ENCODE peak calls at places on chromosomes 3 and 15, in five cellular contexts. T, V, X, N and I are unnamed samples.

GRCh38 chr3:14467723-14468620 is 65.6 kb downstream of the SLC6A6 start:
- DNase-seq in X (peak), N (peak), T (no peak), V (peak), I (peak)

GRCh38 chr3:414063-414462 is 217.5 kb downstream of the CHL1 start:
- DNase-seq in V (peak), T (no peak), N (peak), X (peak), I (peak)

GRCh38 chr15:86082619-86083377 is 3.1 kb downstream of the AGBL1 start:
- DNase-seq in V (no peak), N (no peak), X (no peak), T (no peak), I (no peak)

GRCh38 chr3:117103645-117104044 is 394.1 kb downstream of the TUSC7 start:
- DNase-seq in N (peak), T (no peak), X (no peak), V (no peak), I (no peak)

GRCh38 chr3:36817806-36818205 is 53.5 kb upstream of the DCLK3 start:
- DNase-seq in T (no peak), X (no peak), V (no peak), N (no peak), I (no peak)

GRCh38 chr3:4685673-4686345 is 192.7 kb downstream of the ITPR1 start:
- DNase-seq in T (no peak), V (no peak), X (no peak), N (no peak), I (no peak)

GRCh38 chr15:90930861-90931629 is 1.3 kb downstream of the HDDC3 start:
- DNase-seq in X (peak), N (no peak), T (no peak), V (no peak), I (peak)

GRCh38 chr15:72099155-72099554 is 18.8 kb downstream of the MYO9A start:
- DNase-seq in N (no peak), X (no peak), V (no peak), T (no peak), I (no peak)

GRCh38 chr15:90053685-90054466 is 48.4 kb downstream of the IDH2 start:
- DNase-seq in N (no peak), T (no peak), X (no peak), V (no peak), I (no peak)

GRCh38 chr15:100615801-100616200 is 13.4 kb downstream of the ASB7 start:
- DNase-seq in X (no peak), N (peak), V (no peak), T (no peak), I (no peak)

GRCh38 chr15:52735231-52736089 is 54.7 kb downstream of the ONECUT1 start:
- DNase-seq in N (peak), T (no peak), X (peak), V (peak), I (peak)

GRCh38 chr3:120604784-120605183 is 8.6 kb downstream of the NDUFB4 start:
- DNase-seq in N (peak), X (no peak), V (peak), T (no peak), I (no peak)

GRCh38 chr3:173411288-173412064 is 13.9 kb downstream of the NLGN1 start:
- DNase-seq in N (peak), T (no peak), V (peak), X (peak), I (peak)